ENCODE peak calls at places on chromosomes 5 and 9, in nine cellular contexts. M is stimulated activated naive B cell treated with anti-CD40 and anti-IgM and Interleukin-4, amounts not matched to agents 10 μg/mL and 1 μg/mL and 100 μg/mL, for 72 hours; V is A549; O is HCT116; P is endothelial cell; Y is HEK293T; E is HFF-Myc; A is tibial nerve; D is activated B cell treated with CpG ODN at 0.5 μM for 24 hours. X is an unnamed sample.

GRCh38 chr5:178286226-178287090 is 53.9 kb upstream of the PHYKPL start:
- DNase-seq in M (no peak), V (no peak), O (no peak), P (no peak), Y (no peak), E (no peak), A (no peak), D (no peak), X (no peak)

GRCh38 chr5:156640751-156641241 is 209.3 kb upstream of the PPP1R2B start:
- DNase-seq in M (no peak), V (no peak), O (no peak), P (no peak), Y (no peak), E (peak), A (no peak), D (no peak), X (no peak)

GRCh38 chr9:38689678-38690077 is 30.3 kb downstream of the FAM240B start:
- DNase-seq in M (no peak), V (no peak), O (no peak), P (no peak), Y (no peak), E (no peak), A (no peak), D (no peak), X (no peak)

GRCh38 chr5:181120311-181120710 is 10.7 kb downstream of the OR2V1 start:
- DNase-seq in M (no peak), V (no peak), O (no peak), P (no peak), Y (no peak), E (no peak), A (no peak), D (no peak), X (no peak)

GRCh38 chr5:153654444-153654843 is 164.0 kb downstream of the GRIA1 start:
- DNase-seq in M (no peak), V (no peak), O (no peak), P (no peak), Y (no peak), E (no peak), A (no peak), D (no peak), X (no peak)

GRCh38 chr5:179180061-179180460 is 119.9 kb downstream of the ZNF354C start:
- DNase-seq in M (no peak), V (no peak), O (no peak), P (no peak), Y (no peak), E (no peak), A (no peak), D (no peak), X (no peak)

GRCh38 chr5:110884005-110884404 is 145.2 kb downstream of the SLC25A46 start:
- DNase-seq in M (no peak), V (no peak), O (no peak), P (no peak), Y (no peak), E (no peak), A (no peak), D (no peak), X (no peak)

GRCh38 chr5:149114403-149115312 is 26.6 kb upstream of the ABLIM3 start:
- DNase-seq in M (peak), V (peak), O (peak), P (peak), Y (peak), E (peak), A (peak), D (no peak), X (peak)

GRCh38 chr9:121914604-121915303 is 178.4 kb downstream of the TTLL11 start:
- DNase-seq in M (no peak), V (no peak), O (no peak), P (no peak), Y (no peak), E (no peak), A (no peak), D (no peak), X (no peak)

GRCh38 chr9:125150349-125151245 is 7.3 kb upstream of the SCAI start:
- DNase-seq in M (no peak), V (no peak), O (no peak), P (no peak), Y (no peak), E (no peak), A (no peak), D (no peak), X (no peak)

GRCh38 chr9:137084526-137084925 is 2.3 kb upstream of the MAN1B1 start:
- DNase-seq in M (no peak), V (no peak), O (no peak), P (no peak), Y (no peak), E (no peak), A (no peak), D (no peak), X (no peak)